ENCODE peak calls at places on chromosomes 7 and 10, in seven cellular contexts. H is heart right ventricle, O is tibial nerve, N is BJ, D is cardiac fibroblast, C is heart left ventricle, Y is GM13977. R is an unnamed sample.

GRCh38 chr7:94367940-94368339 is 26.8 kb upstream of the COL1A2 start:
- DNase-seq in O (no peak), N (no peak), C (no peak), Y (no peak), H (no peak), D (peak; percentile 64), R (no peak)

GRCh38 chr10:52488606-52489485 is 174.8 kb downstream of the DKK1 start:
- DNase-seq in C (no peak), Y (peak; percentile 17), H (no peak), N (no peak), D (peak; percentile 70), O (peak; percentile 34), R (no peak)

GRCh38 chr7:70786076-70786475 is 345.9 kb upstream of the GALNT17 start:
- DNase-seq in H (no peak), D (no peak), Y (no peak), N (no peak), C (no peak), O (no peak), R (no peak)

GRCh38 chr10:64103750-64104149 is 582.5 kb downstream of the REEP3 start:
- DNase-seq in D (no peak), Y (no peak), H (no peak), N (no peak), O (no peak), C (no peak), R (no peak)

GRCh38 chr10:60446070-60446833 is 56.6 kb upstream of the ANK3 start:
- DNase-seq in O (no peak), N (no peak), Y (no peak), D (peak; percentile 37), C (no peak), H (no peak), R (no peak)

GRCh38 chr10:3935933-3936359 is 150.9 kb upstream of the KLF6 start:
- DNase-seq in C (no peak), O (no peak), D (peak; percentile 50), H (no peak), Y (no peak), N (no peak), R (no peak)

GRCh38 chr10:100739516-100740368 is 5.6 kb upstream of the PAX2 start:
- DNase-seq in D (no peak), N (no peak), H (no peak), C (no peak), O (no peak), Y (peak; percentile 42), R (peak; percentile 71)

GRCh38 chr7:127674361-127674760 is 22.4 kb downstream of the SND1 start:
- DNase-seq in C (no peak), D (no peak), H (no peak), Y (no peak), N (no peak), O (no peak), R (no peak)

GRCh38 chr10:29951441-29951931 is 107.9 kb downstream of the JCAD start:
- DNase-seq in C (no peak), O (no peak), Y (no peak), D (peak; percentile 82), N (no peak), H (no peak), R (no peak)

GRCh38 chr10:50325449-50326188 is 74.3 kb upstream of the ASAH2 start:
- DNase-seq in C (peak; percentile 43), H (peak; percentile 15), D (peak; percentile 95), O (peak; percentile 39), Y (peak; percentile 53), N (peak; percentile 86), R (no peak)

GRCh38 chr10:72261323-72262018 is 12.3 kb upstream of the DDIT4 start:
- DNase-seq in D (peak; percentile 15), O (no peak), N (no peak), Y (peak; percentile 75), C (no peak), H (no peak), R (no peak)

GRCh38 chr7:35725280-35725680 is 30.3 kb upstream of the HERPUD2 start:
- DNase-seq in D (no peak), H (no peak), Y (peak; percentile 38), N (no peak), C (no peak), O (no peak), R (no peak)

GRCh38 chr7:48116043-48116442 is 27.0 kb downstream of the UPP1 start:
- DNase-seq in C (no peak), O (no peak), D (no peak), N (no peak), H (no peak), Y (no peak), R (no peak)

GRCh38 chr7:48112431-48113165 is 23.5 kb downstream of the UPP1 start:
- DNase-seq in C (no peak), N (no peak), D (no peak), H (no peak), O (no peak), Y (no peak), R (no peak)

GRCh38 chr7:48113270-48113669 is 24.2 kb downstream of the UPP1 start:
- DNase-seq in H (no peak), D (no peak), C (no peak), Y (no peak), O (no peak), N (no peak), R (no peak)

GRCh38 chr7:48114115-48114514 is 25.1 kb downstream of the UPP1 start:
- DNase-seq in D (no peak), Y (peak; percentile 1), H (no peak), C (no peak), N (no peak), O (no peak), R (no peak)

GRCh38 chr7:48114589-48114988 is 25.5 kb downstream of the UPP1 start:
- DNase-seq in Y (no peak), H (no peak), O (no peak), D (no peak), N (no peak), C (no peak), R (no peak)
- TF ChIP-seq CTCF in Y (no peak), H (no peak), O (no peak), D (no peak), N (no peak), C (no peak), R (no peak)

GRCh38 chr10:15166325-15166724 is 2.2 kb downstream of the NMT2 start:
- DNase-seq in N (no peak), O (no peak), C (no peak), Y (no peak), H (no peak), D (no peak), R (no peak)

GRCh38 chr10:15168781-15169554 is 475 bp upstream of the NMT2 start:
- DNase-seq in D (peak; percentile 99), C (peak; percentile 98), N (no peak), O (peak; percentile 96), H (peak; percentile 97), Y (peak; percentile 99), R (peak; percentile 94)

GRCh38 chr10:15167411-15168295 is 840 bp downstream of the NMT2 start:
- DNase-seq in O (peak; percentile 13), C (peak; percentile 49), D (peak; percentile 49), N (no peak), Y (peak; percentile 55), H (peak; percentile 47), R (peak; percentile 61)

GRCh38 chr10:15169555-15170407 is 1.3 kb upstream of the NMT2 start:
- DNase-seq in O (peak; percentile 16), C (peak; percentile 22), Y (peak; percentile 36), N (no peak), H (peak; percentile 12), D (no peak), R (no peak)

GRCh38 chr10:15168296-15168780 is at the start of gene NMT2:
- DNase-seq in C (no peak), N (no peak), Y (no peak), D (no peak), H (peak; percentile 84), O (peak; percentile 43), R (peak; percentile 75)
- TF ChIP-seq CTCF in C (peak; percentile 63), N (peak; percentile 21), Y (peak; percentile 50), D (peak; percentile 9), H (no peak), O (peak; percentile 43), R (peak; percentile 42)

GRCh38 chr10:85105614-85106013 is 777.2 kb downstream of the CCSER2 start:
- DNase-seq in D (no peak), Y (no peak), H (no peak), O (no peak), C (no peak), N (no peak), R (no peak)
- TF ChIP-seq CTCF in D (no peak), Y (no peak), H (no peak), O (no peak), C (no peak), N (no peak), R (peak; percentile 49)

DNA sequence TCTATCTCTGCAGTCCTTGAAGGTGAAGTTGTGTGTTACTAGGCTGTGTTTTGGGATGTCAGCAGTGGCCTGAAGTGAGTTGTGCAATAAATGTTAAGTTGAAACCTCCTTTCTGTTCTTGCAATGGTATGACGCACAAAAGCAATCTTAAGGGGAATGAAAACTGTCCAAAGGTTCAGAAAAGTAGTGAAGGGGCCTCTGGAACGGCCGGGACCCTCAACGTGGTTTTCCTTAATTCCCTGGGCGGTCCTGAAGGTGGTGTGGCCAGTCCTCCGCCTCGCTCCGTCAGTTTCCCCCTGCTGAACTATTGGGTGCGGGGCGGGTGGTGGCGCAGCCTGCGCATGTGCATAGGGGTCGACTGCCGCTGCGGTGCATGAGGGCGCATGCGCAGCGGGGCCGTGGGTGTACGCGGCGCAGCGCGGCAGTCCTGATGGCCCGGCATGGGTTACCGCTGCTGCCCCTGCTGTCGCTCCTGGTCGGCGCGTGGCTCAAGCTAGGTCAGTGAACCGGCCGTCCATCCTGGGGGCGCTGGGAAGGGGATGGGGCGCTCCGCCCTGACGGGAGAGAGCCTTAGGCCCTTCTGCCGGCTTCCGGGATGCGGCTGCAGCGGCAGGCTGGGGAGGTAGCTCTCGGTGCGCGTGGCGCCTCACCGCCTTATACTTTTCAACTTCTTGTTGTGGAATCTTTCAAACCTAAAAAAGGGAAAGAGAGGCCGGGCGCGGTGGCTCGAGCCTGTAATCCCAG is at the start of gene SUMF2:
- DNase-seq in H (peak; percentile 93), O (peak; percentile 78), C (peak; percentile 95), D (peak; percentile 91), N (no peak), Y (peak; percentile 96), R (peak; percentile 87)
- TF ChIP-seq CTCF in H (peak; percentile 13), O (no peak), C (peak; percentile 28), D (peak; percentile 12), N (peak; percentile 37), Y (peak; percentile 22), R (peak; percentile 38)

GRCh38 chr7:141945356-141945755 is 1.4 kb downstream of the CLEC5A start:
- DNase-seq in O (no peak), Y (no peak), C (no peak), N (no peak), D (no peak), H (no peak), R (no peak)
- TF ChIP-seq CTCF in O (no peak), Y (no peak), C (no peak), N (no peak), D (no peak), H (no peak), R (no peak)

DNA sequence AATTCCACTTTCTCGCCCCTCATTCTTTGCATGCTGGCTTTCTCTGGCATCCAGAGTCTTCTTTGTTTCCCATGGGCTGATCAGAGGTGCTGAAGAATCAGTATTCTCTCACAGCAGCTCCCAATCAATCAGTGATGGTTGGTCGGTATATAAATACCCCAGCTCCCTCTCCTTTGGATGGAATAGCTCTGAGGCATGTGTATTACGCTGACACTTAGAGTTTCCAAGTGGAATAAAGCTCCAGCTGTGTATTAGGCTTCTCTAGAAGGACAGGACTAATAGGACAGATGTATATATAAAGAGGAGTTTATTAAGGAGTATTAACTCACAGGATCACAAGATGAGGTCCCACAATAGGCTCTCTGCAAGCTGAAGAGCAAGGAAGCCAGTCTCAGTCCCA is 218.3 kb upstream of the GRB10 start:
- DNase-seq in H (no peak), O (no peak), N (no peak), C (no peak), Y (no peak), D (no peak), R (no peak)
- TF ChIP-seq CTCF in H (no peak), O (no peak), N (no peak), C (no peak), Y (no peak), D (peak; percentile 29), R (no peak)

GRCh38 chr7:3922175-3922635 is 621.2 kb downstream of the SDK1 start:
- DNase-seq in Y (no peak), N (no peak), H (peak; percentile 23), O (peak; percentile 15), C (no peak), D (peak; percentile 89), R (no peak)
- TF ChIP-seq CTCF in Y (no peak), N (no peak), H (no peak), O (peak; percentile 46), C (no peak), D (peak; percentile 18), R (peak; percentile 21)